ENCODE peak calls at places on chromosomes 11 and 22, in four cellular contexts. I is AG04450, W is right atrium auricular region, Z is tibial nerve. M is an unnamed sample. For H3K9me3, the result is how much of the 10 kb centered on the place peaks cover.

GRCh38 chr11:116964269-116964668 is 126.8 kb upstream of the APOA1 start:
- DNase-seq in I (no peak), W (no peak), Z (no peak), M (no peak)

GRCh38 chr11:36558511-36559413 is 9.0 kb upstream of the RAG1 start:
- DNase-seq in I (no peak), W (no peak), Z (no peak), M (no peak)

GRCh38 chr22:40116496-40117200 is 61.1 kb upstream of the TNRC6B start:
- DNase-seq in I (no peak), W (no peak), Z (no peak), M (no peak)

GRCh38 chr11:119120639-119121007 is 757 bp upstream of the HINFP start:
- DNase-seq in I (peak), W (no peak), Z (no peak), M (no peak)

GRCh38 chr11:68870470-68870869 is 28.8 kb upstream of the CPT1A start:
- DNase-seq in I (no peak), W (no peak), Z (no peak), M (no peak)

GRCh38 chr11:59197990-59198389 is 14.7 kb downstream of the MPEG1 start:
- DNase-seq in I (no peak), W (peak), Z (peak), M (peak)

GRCh38 chr11:35145249-35145648 is 6.3 kb downstream of the CD44 start:
- DNase-seq in I (no peak), W (no peak), Z (no peak), M (no peak)

GRCh38 chr22:42947211-42947990 is 67.5 kb downstream of the PACSIN2 start:
- DNase-seq in I (no peak), W (no peak), Z (no peak), M (peak)

GRCh38 chr22:23079814-23080521 is 9.6 kb downstream of the GNAZ start:
- DNase-seq in I (no peak), W (no peak), Z (no peak), M (no peak)

GRCh38 chr22:22948651-22949611 is 61.3 kb downstream of the IGLL5 start:
- DNase-seq in I (no peak), W (peak), Z (no peak), M (no peak)

GRCh38 chr11:574632-575323 is 1.5 kb upstream of the PHRF1 start:
- DNase-seq in I (no peak), W (no peak), Z (no peak), M (no peak)

GRCh38 chr11:131253885-131254204 is 116.6 kb upstream of the NTM start:
- DNase-seq in I (no peak), W (no peak), Z (no peak), M (no peak)

GRCh38 chr11:75595511-75595910 is 33.5 kb downstream of the SERPINH1 start:
- DNase-seq in I (no peak), W (no peak), Z (no peak), M (no peak)

GRCh38 chr11:134502153-134502550 is 90.1 kb upstream of the B3GAT1 start:
- DNase-seq in I (no peak), W (no peak), Z (no peak), M (no peak)

GRCh38 chr11:75326439-75326810 is 25.0 kb downstream of the ARRB1 start:
- DNase-seq in I (no peak), W (no peak), Z (no peak), M (no peak)

GRCh38 chr11:1667906-1668305 is 29.1 kb upstream of the KRTAP5-6 start:
- DNase-seq in I (no peak), W (no peak), Z (no peak), M (peak)

GRCh38 chr11:32870676-32871075 is 21.9 kb upstream of the QSER1 start:
- DNase-seq in I (no peak), W (no peak), Z (no peak), M (no peak)

GRCh38 chr22:21818487-21819182 is 48.8 kb downstream of the MAPK1 start:
- DNase-seq in I (no peak), W (no peak), Z (no peak), M (no peak)

GRCh38 chr11:11977206-11977938 is 31.1 kb downstream of the DKK3 start:
- DNase-seq in I (peak), W (peak), Z (peak), M (no peak)

GRCh38 chr11:75240381-75241035 is at the start of gene TPBGL:
- DNase-seq in I (no peak), W (no peak), Z (no peak), M (peak)

GRCh38 chr11:13260196-13260962 is 17.2 kb upstream of the BMAL1 start:
- DNase-seq in I (no peak), W (no peak), Z (no peak), M (no peak)

GRCh38 chr11:72812968-72813739 is 1.1 kb upstream of the ATG16L2 start:
- DNase-seq in I (no peak), W (no peak), Z (no peak), M (peak)

GRCh38 chr11:102430158-102430836 is 22.3 kb downstream of the TMEM123 start:
- DNase-seq in I (no peak), W (no peak), Z (no peak), M (no peak)

GRCh38 chr22:29314074-29314473 is 1.4 kb downstream of the RASL10A start:
- DNase-seq in I (no peak), W (no peak), Z (no peak), M (no peak)

GRCh38 chr22:49889071-49889470 is 29.2 kb downstream of the ALG12 start:
- DNase-seq in I (no peak), W (no peak), Z (no peak), M (no peak)

GRCh38 chr22:23218867-23219251 is 38.5 kb downstream of the BCR start:
- DNase-seq in I (no peak), W (no peak), Z (no peak), M (no peak)

GRCh38 chr11:34970480-34970879 is 54.1 kb downstream of the PDHX start:
- DNase-seq in I (no peak), W (no peak), Z (no peak), M (no peak)

GRCh38 chr11:82980292-82980691 is 78.8 kb downstream of the DDIAS start:
- DNase-seq in I (peak), W (no peak), Z (no peak), M (no peak)

GRCh38 chr11:77287615-77288273 is 13.7 kb downstream of the GDPD4 start:
- DNase-seq in I (peak), W (no peak), Z (no peak), M (no peak)

GRCh38 chr11:19811391-19811790 is 98.8 kb downstream of the NAV2 start:
- DNase-seq in I (no peak), W (no peak), Z (no peak), M (no peak)

GRCh38 chr11:63831326-63831725 is 7.6 kb upstream of the MARK2 start:
- DNase-seq in I (no peak), W (no peak), Z (no peak), M (no peak)

GRCh38 chr11:2549080-2549479 is 104.3 kb downstream of the KCNQ1 start:
- DNase-seq in I (no peak), W (no peak), Z (no peak), M (peak)

GRCh38 chr22:45105281-45105700 is 58.4 kb upstream of the NUP50 start:
- DNase-seq in I (peak), W (no peak), Z (no peak), M (no peak)

GRCh38 chr11:78298216-78298860 is 109.6 kb downstream of the USP35 start:
- DNase-seq in I (no peak), W (no peak), Z (no peak), M (no peak)

GRCh38 chr11:119584193-119585037 is 144.6 kb downstream of the NECTIN1 start:
- DNase-seq in I (peak), W (no peak), Z (no peak), M (peak)

GRCh38 chr11:10941429-10941828 is 83.6 kb upstream of the ZBED5 start:
- DNase-seq in I (no peak), W (no peak), Z (no peak), M (no peak)

GRCh38 chr22:32044477-32044876 is 1.4 kb downstream of the SLC5A1 start:
- DNase-seq in I (no peak), W (no peak), Z (no peak), M (no peak)

GRCh38 chr22:25153961-25154685 is 45.5 kb upstream of the CRYBB3 start:
- DNase-seq in I (no peak), W (peak), Z (peak), M (peak)

GRCh38 chr11:47379317-47379716 is 970 bp upstream of the SPI1 start:
- DNase-seq in I (no peak), W (no peak), Z (no peak), M (no peak)

GRCh38 chr22:28115426-28115825 is 196.4 kb upstream of the PITPNB start:
- DNase-seq in I (no peak), W (no peak), Z (no peak), M (no peak)

GRCh38 chr11:114610984-114611944 is 15.7 kb upstream of the NXPE4 start:
- DNase-seq in I (no peak), W (no peak), Z (no peak), M (no peak)
- H3K9me3 ChIP-seq in I (under half), W (under half), Z (under half), M (under half)

DNA sequence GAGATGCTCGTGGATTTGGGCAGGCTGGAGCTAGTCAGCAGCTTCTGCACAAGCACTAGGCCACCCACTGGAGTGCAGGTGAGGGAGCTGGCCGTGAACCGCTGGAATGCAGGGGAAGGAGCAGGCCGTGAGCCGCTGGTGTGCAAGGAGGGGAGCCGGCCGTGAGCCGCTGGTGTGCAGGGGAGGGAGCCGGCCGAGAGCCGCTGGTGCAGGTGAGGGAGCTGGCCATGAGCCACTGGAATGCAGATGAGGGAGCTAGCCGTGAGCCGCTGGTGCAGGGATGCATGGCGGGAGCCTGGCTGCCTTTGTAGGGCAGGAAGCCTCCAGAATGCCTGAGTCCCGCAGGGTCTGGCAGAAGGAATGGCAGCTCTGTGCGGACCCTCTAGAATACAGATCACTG is 4220.0 kb upstream of the OR11H1 start:
- DNase-seq in I (no peak), W (no peak), Z (no peak), M (no peak)
- H3K9me3 ChIP-seq in I (under half), W (under half), Z (under half), M (under half)

DNA sequence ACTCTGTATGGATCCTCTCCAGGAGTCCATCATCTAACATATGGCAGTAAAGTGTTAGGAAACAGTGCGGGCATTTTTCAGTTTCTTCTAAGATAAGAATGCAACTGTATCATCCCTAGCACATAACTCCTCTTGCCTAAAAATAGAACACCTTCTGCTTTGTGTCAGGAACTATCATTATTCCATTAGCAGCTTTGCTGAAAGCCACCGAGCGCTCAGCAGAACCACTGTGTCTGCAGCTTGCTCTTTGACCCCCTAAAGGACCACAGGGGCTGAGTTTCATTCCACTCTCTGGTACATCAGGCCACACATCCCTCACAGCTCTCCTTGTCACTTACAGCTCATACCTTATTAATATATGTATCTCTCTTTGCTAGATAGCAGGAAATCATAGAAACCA is 360.3 kb downstream of the KCNA4 start:
- DNase-seq in I (no peak), W (no peak), Z (no peak), M (no peak)
- H3K9me3 ChIP-seq in I (under half), W (under half), Z (under half), M (under half)

GRCh38 chr22:46750861-46751260 is 11.6 kb upstream of the TBC1D22A start:
- DNase-seq in I (no peak), W (no peak), Z (no peak), M (peak)
- H3K9me3 ChIP-seq in I (under half), W (under half), Z (under half), M (under half)

DNA sequence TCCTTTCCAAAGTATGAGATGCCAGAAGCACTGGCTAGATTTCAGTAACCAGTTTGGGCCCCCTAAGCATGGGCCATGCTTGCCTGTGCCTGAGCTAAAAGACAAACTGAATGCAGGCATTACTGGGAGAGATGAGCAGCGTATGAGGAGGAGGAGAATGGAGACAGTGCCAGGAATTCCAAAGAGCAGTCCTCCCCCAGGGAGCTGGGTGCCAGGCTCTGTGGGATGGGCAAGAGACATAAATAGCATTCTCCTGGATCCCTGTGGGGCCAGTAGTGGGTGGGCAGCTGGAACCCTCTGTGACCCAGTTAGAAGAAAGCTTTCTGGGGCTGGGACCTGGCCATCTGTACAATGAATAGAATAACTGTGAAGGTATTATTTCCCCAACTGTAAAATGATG is 235.6 kb downstream of the KCNA4 start:
- DNase-seq in I (no peak), W (no peak), Z (no peak), M (no peak)
- H3K9me3 ChIP-seq in I (under half), W (under half), Z (under half), M (under half)

DNA sequence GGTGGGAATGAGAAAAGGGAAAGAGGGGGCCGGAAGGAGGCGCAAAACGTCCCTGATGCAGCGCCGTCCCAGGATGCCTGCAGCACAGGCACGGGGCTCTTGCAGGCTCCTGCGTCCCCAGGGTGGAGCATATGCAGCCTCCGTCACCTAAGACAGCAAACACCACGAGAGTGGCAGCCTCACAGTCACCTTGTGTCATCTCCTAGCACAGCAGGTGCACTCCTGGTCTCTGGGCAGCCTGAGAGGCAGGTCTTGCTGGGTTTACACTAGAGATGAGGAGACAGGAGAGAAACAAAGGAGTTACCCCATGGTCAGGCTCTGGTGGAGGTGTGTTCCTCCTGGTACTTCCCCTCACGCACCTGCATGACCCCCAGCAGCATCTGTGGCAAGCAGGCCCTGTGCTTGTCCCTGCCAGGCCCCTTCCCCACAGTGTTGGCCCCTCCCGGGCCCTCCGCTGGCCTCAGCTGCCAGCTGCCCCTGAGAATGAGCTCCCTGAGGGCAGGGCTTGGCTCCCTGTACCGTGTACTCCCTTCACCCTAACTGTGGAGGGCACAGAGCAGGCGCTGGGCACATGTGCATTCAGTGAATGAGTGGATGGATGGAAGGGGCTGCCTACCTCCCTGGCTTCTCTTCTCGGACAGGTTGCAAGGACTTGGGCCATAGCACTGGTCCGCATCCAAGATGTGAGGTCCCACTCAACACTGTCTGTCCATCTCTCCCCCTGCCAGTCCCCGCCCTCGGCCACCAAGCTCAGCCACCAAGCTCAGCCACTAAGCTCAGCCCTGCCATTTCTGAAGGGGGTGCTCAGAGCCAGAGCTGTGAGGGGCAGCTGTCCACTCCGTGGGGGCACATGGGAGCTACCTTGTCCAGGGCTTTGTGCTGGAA is 988.6 kb downstream of the BRD1 start:
- DNase-seq in I (no peak), W (no peak), Z (no peak), M (no peak)
- H3K9me3 ChIP-seq in I (half or more), W (under half), Z (under half), M (under half)

DNA sequence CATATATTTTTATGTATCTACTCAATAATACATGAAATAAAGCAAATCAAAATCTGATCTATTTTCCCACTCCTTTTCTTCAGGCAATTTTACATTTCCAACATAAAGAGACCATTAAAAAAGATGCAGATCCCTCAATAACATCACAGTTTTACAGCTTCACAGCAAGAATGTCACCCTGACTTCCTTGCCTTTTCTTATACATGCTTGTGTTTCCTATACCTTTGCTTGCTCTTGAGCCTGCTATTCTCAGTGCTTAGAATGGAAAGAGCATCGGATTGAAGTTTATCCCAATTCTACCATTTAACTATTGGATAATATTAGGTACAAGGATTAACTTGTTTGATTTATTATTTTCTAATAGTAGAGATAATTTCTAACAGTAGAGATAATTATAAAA is 176.7 kb downstream of the CNTN5 start:
- DNase-seq in I (no peak), W (no peak), Z (no peak), M (no peak)
- H3K9me3 ChIP-seq in I (under half), W (under half), Z (under half), M (under half)

GRCh38 chr22:41204992-41205900 is at the start of gene L3MBTL2:
- DNase-seq in I (peak), W (peak), Z (peak), M (peak)
- H3K9me3 ChIP-seq in I (under half), W (under half), Z (under half), M (under half)

GRCh38 chr22:47080100-47080499 is 317.6 kb downstream of the TBC1D22A start:
- DNase-seq in I (no peak), W (no peak), Z (no peak), M (no peak)
- H3K9me3 ChIP-seq in I (under half), W (under half), Z (under half), M (under half)

GRCh38 chr11:18493310-18493709 is 33.4 kb downstream of the TSG101 start:
- DNase-seq in I (no peak), W (no peak), Z (no peak), M (no peak)
- H3K9me3 ChIP-seq in I (under half), W (under half), Z (under half), M (under half)